ENCODE peak calls at places on chromosomes 4 and X, in seven cellular contexts. Y is NCI-H2107, U is gastrocnemius medialis, I is neural crest cell, Z is transverse colon, C is OCI-LY7, F is colonic mucosa. V is an unnamed sample.

GRCh38 chrX:132592880-132593279 is 104.0 kb upstream of the MBNL3 start:
- DNase-seq in Y (peak), U (no peak), I (peak), Z (no peak), C (peak), F (no peak), V (peak)

GRCh38 chr4:48375651-48376291 is 34.4 kb downstream of the SLAIN2 start:
- DNase-seq in Y (peak), U (peak), I (no peak), Z (peak), C (no peak), F (peak), V (peak)

GRCh38 chr4:7192252-7193039 is at the start of gene SORCS2:
- DNase-seq in Y (peak), U (peak), I (peak), Z (peak), C (no peak), F (peak), V (peak)

GRCh38 chrX:133495464-133496391 is 80.4 kb upstream of the GPC4 start:
- DNase-seq in Y (no peak), U (no peak), I (no peak), Z (peak), C (no peak), F (peak), V (no peak)

GRCh38 chr4:105624530-105624929 is 72.1 kb downstream of the ARHGEF38 start:
- DNase-seq in Y (no peak), U (no peak), I (no peak), Z (no peak), C (no peak), F (peak), V (peak)

GRCh38 chr4:153260152-153260551 is 55.9 kb downstream of the TRIM2 start:
- DNase-seq in Y (no peak), U (no peak), I (no peak), Z (no peak), C (no peak), F (no peak), V (no peak)

GRCh38 chr4:45423876-45424275 is 697.5 kb upstream of the GNPDA2 start:
- DNase-seq in Y (no peak), U (no peak), I (no peak), Z (no peak), C (no peak), F (no peak), V (no peak)

GRCh38 chrX:39201305-39201990 is 400.2 kb downstream of the MID1IP1 start:
- DNase-seq in Y (no peak), U (no peak), I (no peak), Z (no peak), C (no peak), F (no peak), V (no peak)

GRCh38 chr4:30844861-30845582 is 124.9 kb downstream of the PCDH7 start:
- DNase-seq in Y (no peak), U (no peak), I (no peak), Z (no peak), C (no peak), F (no peak), V (no peak)